ENCODE peak calls at places on chromosomes 3 and 15, in seven cellular contexts. D is GM12878, Z is H1, P is HepG2, F is K562, I is HCT116, Y is SK-N-SH. R is an unnamed sample.

GRCh38 chr15:52485290-52485689 is 43.4 kb downstream of the MYO5A start:
- DNase-seq in Y (no peak), P (no peak), F (no peak), D (no peak), Z (no peak), I (no peak), R (no peak)

GRCh38 chr3:25589783-25590258 is 74.9 kb downstream of the TOP2B start:
- DNase-seq in Z (no peak), F (no peak), D (no peak), I (no peak), P (no peak), Y (no peak), R (no peak)

GRCh38 chr3:50318163-50318562 is 4.4 kb downstream of the HYAL2 start:
- DNase-seq in Z (no peak), Y (no peak), I (no peak), P (no peak), F (no peak), D (no peak), R (no peak)

GRCh38 chr3:48493203-48493501 is 10.8 kb downstream of the SHISA5 start:
- DNase-seq in P (no peak), Y (no peak), F (no peak), I (no peak), Z (no peak), D (no peak), R (no peak)

GRCh38 chr15:38563723-38564519 is 693 bp downstream of the RASGRP1 start:
- DNase-seq in Y (peak; percentile 85), D (no peak), F (peak; percentile 72), I (peak; percentile 8), Z (peak; percentile 90), P (no peak), R (peak; percentile 13)

GRCh38 chr3:11272913-11273574 is 847 bp downstream of the ATG7 start:
- DNase-seq in F (no peak), I (no peak), P (no peak), Y (no peak), Z (no peak), D (no peak), R (no peak)

GRCh38 chr3:128914966-128915645 is 35.7 kb downstream of the ACAD9 start:
- DNase-seq in I (no peak), P (no peak), F (no peak), Y (no peak), D (no peak), Z (no peak), R (no peak)

GRCh38 chr3:110815008-110815583 is 256.5 kb upstream of the NECTIN3 start:
- DNase-seq in P (no peak), I (peak; percentile 89), F (no peak), D (no peak), Z (no peak), Y (peak; percentile 1), R (no peak)

GRCh38 chr3:23474580-23475357 is 271.6 kb downstream of the UBE2E2 start:
- DNase-seq in I (no peak), D (no peak), Z (no peak), Y (no peak), F (no peak), P (no peak), R (no peak)

GRCh38 chr3:11845661-11846060 is 1.0 kb downstream of the TAMM41 start:
- DNase-seq in P (no peak), D (no peak), Z (no peak), F (peak; percentile 53), Y (no peak), I (no peak), R (no peak)

GRCh38 chr3:180320631-180321030 is 281.3 kb upstream of the TTC14 start:
- DNase-seq in Y (no peak), I (no peak), D (no peak), F (no peak), Z (no peak), P (no peak), R (no peak)

GRCh38 chr3:156674911-156675743 is 737 bp downstream of the TIPARP start:
- DNase-seq in Z (peak; percentile 81), Y (peak; percentile 81), D (no peak), F (peak; percentile 51), I (no peak), P (no peak), R (no peak)

GRCh38 chr3:133531981-133532380 is 41.5 kb upstream of the CDV3 start:
- DNase-seq in D (no peak), I (no peak), Y (no peak), P (no peak), F (no peak), Z (no peak), R (no peak)

GRCh38 chr15:63815796-63816533 is 17.8 kb downstream of the HERC1 start:
- DNase-seq in Z (no peak), D (no peak), Y (no peak), F (no peak), P (no peak), I (no peak), R (no peak)

GRCh38 chr15:49045691-49046112 is 544 bp downstream of the SECISBP2L start:
- DNase-seq in Z (no peak), D (peak; percentile 48), Y (no peak), I (no peak), P (peak; percentile 28), F (peak; percentile 35), R (no peak)

GRCh38 chr15:48149858-48150257 is 28.2 kb downstream of the MYEF2 start:
- DNase-seq in Z (no peak), P (no peak), I (no peak), Y (no peak), D (no peak), F (no peak), R (no peak)

GRCh38 chr3:188037116-188037718 is 116.7 kb upstream of the LPP start:
- DNase-seq in D (no peak), F (no peak), P (peak; percentile 83), Y (no peak), I (peak; percentile 28), Z (no peak), R (no peak)

DNA sequence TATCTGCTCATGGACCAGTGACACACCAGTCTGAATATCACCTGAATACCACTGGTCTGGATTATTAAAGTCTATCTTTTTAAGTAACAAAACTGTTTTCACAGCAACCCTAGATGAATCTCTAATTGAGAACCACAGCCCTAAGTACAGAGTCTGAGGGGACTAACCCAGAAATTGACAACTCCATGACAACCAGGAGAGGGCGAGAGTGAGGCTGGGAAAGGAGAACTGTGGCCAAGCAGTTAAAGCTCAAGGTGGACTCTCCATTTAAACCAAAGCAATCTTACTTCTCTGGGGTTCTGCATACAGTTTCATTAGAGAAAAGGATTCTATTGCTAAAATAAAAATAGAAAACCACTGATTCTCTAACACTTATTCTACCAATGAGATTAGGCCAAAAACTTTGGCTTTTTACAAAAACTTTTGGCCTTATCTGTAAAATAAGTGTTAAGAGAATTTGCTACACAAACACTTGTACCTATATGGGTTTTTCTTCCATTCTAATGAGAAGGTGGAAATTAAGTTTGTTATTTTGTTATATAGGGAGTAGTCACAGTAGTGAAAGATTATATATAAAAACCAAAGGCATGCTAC is 11.4 kb downstream of the NEK10 start:
- DNase-seq in I (peak; percentile 59), P (peak; percentile 74), Y (peak; percentile 39), D (no peak), Z (peak; percentile 55), F (peak; percentile 17), R (peak; percentile 46)
- TF ChIP-seq SIN3A in I (no peak), P (no peak), Y (no peak), D (no peak), Z (no peak), F (no peak), R (no peak)

GRCh38 chr3:195259146-195259563 is 11.8 kb downstream of the XXYLT1 start:
- DNase-seq in D (no peak), I (no peak), F (peak; percentile 65), Z (peak; percentile 76), P (no peak), Y (peak; percentile 72), R (no peak)

GRCh38 chr3:195258449-195259145 is 12.4 kb downstream of the XXYLT1 start:
- DNase-seq in Y (no peak), F (no peak), P (peak; percentile 9), Z (peak; percentile 61), D (no peak), I (no peak), R (no peak)

GRCh38 chr3:195257454-195258448 is 13.2 kb downstream of the XXYLT1 start:
- DNase-seq in F (no peak), Z (peak; percentile 37), D (no peak), I (no peak), P (no peak), Y (peak; percentile 56), R (no peak)

GRCh38 chr3:195260286-195260905 is 10.6 kb downstream of the XXYLT1 start:
- DNase-seq in D (no peak), I (no peak), P (no peak), Y (peak; percentile 53), F (no peak), Z (peak; percentile 90), R (no peak)

DNA sequence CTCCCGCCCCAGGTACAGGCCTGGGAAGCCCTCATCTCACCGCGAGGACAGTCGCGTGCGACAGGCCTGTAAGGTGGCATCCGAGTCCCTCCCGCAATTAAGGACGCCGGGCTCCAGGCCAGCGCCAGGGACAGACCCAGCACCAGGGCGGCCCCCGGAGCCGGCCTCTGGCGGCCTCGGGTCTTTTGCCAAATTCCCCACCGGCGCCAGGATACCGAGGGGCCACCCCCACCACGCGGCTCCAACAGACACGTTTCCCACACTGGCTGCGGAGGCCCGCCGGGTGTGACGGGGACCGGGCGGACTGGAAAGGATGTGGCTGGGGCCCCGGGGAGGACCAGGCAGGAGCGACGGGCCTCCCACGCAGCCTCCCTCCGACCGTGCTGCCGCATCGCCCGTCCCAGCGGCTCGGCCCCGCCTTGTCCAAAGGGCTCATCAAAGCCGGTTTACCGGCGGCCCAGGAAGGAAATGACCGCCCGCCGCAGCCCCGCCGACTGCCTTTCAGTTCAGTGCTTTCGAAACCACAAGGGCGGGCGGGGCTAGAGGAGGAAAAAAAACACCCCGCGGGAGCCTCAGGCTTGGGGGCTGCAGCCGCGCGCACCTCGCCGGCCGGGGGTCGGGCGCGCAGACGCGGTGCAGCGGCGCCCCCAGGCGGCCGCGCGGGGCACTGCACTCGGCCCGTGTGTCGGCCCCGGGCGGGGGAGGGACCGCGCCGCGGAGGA is 11.2 kb downstream of the XXYLT1 start:
- DNase-seq in D (peak; percentile 69), P (peak; percentile 92), I (peak; percentile 63), Y (peak; percentile 98), F (peak; percentile 97), Z (no peak), R (no peak)
- TF ChIP-seq CTCF in D (peak; percentile 77), P (peak; percentile 51), I (peak; percentile 37), Y (peak; percentile 40), F (peak; percentile 73), Z (no peak), R (peak; percentile 100)

GRCh38 chr3:152253514-152253913 is 15.2 kb upstream of the MBNL1 start:
- DNase-seq in Z (no peak), Y (no peak), I (no peak), P (no peak), D (no peak), F (no peak), R (no peak)
- H3K4me1 ChIP-seq in Z (no peaks in the 10 kb centered on the region), Y (no peaks in the 10 kb centered on the region), I (peaks cover 13% of the 10 kb centered on the region), P (peaks cover 14% of the 10 kb centered on the region), D (peaks cover 33% of the 10 kb centered on the region), F (peaks cover 16% of the 10 kb centered on the region), R (no peaks in the 10 kb centered on the region)

DNA sequence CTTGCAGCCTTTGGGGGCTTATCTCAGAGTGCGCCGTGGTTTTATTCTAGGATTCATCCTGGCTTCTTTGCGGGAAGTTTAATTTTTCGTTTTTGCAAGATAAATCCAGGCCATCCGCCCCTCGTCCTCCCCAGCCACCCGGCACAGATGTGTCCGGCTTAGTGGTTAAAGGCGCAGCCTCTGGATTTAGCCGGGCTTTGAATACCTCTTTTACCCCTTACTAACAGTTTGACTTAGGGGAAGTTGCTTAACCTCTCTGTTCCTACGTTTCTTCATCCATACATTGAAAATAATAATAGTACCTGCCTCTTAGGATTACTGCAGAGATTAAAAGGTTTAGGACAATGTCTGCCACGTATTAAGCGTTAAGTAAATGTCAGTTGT is 654 bp downstream of the ECT2 start:
- DNase-seq in D (no peak), P (no peak), Z (no peak), F (peak; percentile 46), Y (peak; percentile 40), I (no peak), R (no peak)
- TF ChIP-seq SIN3A in D (no peak), P (no peak), Z (no peak), F (peak; percentile 16), Y (no peak), I (no peak), R (no peak)